ENCODE peak calls at places on chromosome 2, in four cellular contexts. N, M, A and T are unnamed samples.

GRCh38 chr2:219207884-219208740 is 1.5 kb downstream of the ZFAND2B start:
- DNase-seq in N (no peak), M (peak; percentile 38), A (no peak), T (no peak)

GRCh38 chr2:181895788-181896187 is 4.3 kb downstream of the ITPRID2 start:
- DNase-seq in N (no peak), M (no peak), A (no peak), T (no peak)

GRCh38 chr2:150279673-150280072 is 207.8 kb downstream of the RND3 start:
- DNase-seq in N (no peak), M (no peak), A (no peak), T (no peak)

GRCh38 chr2:43707255-43707654 is 31.0 kb upstream of the C1GALT1C1L start:
- DNase-seq in N (no peak), M (peak; percentile 86), A (no peak), T (no peak)

GRCh38 chr2:127176371-127177311 is 43.5 kb downstream of the CYP27C1 start:
- DNase-seq in N (peak; percentile 47), M (no peak), A (no peak), T (no peak)

GRCh38 chr2:88690591-88691338 is 708 bp upstream of the RPIA start:
- DNase-seq in N (no peak), M (peak; percentile 55), A (no peak), T (no peak)

GRCh38 chr2:239814136-239814916 is 210.8 kb downstream of the NDUFA10 start:
- DNase-seq in N (peak; percentile 9), M (no peak), A (no peak), T (no peak)

GRCh38 chr2:223723954-223724411 is 113.4 kb downstream of the AP1S3 start:
- DNase-seq in N (no peak), M (no peak), A (no peak), T (no peak)

GRCh38 chr2:54809814-54810213 is 86.4 kb downstream of the EML6 start:
- DNase-seq in N (no peak), M (peak; percentile 45), A (no peak), T (no peak)

GRCh38 chr2:221178139-221178538 is 394.0 kb downstream of the EPHA4 start:
- DNase-seq in N (no peak), M (no peak), A (no peak), T (no peak)

GRCh38 chr2:109236147-109236546 is 107.1 kb downstream of the SH3RF3 start:
- DNase-seq in N (no peak), M (no peak), A (no peak), T (no peak)

GRCh38 chr2:46967990-46968647 is 52.5 kb upstream of the MCFD2 start:
- DNase-seq in N (no peak), M (peak; percentile 87), A (no peak), T (no peak)

GRCh38 chr2:130966149-130967019 is 126.9 kb downstream of the FAM168B start:
- DNase-seq in N (no peak), M (no peak), A (no peak), T (no peak)

GRCh38 chr2:217956895-217957457 is 45.8 kb downstream of the TNS1 start:
- DNase-seq in N (no peak), M (no peak), A (no peak), T (no peak)

GRCh38 chr2:124978597-124978996 is 953.5 kb downstream of the CNTNAP5 start:
- DNase-seq in N (no peak), M (no peak), A (no peak), T (no peak)

GRCh38 chr2:211468881-211469280 is 912.5 kb downstream of the CPS1 start:
- DNase-seq in N (no peak), M (no peak), A (no peak), T (no peak)

GRCh38 chr2:71609958-71610357 is 156.6 kb downstream of the DYSF start:
- DNase-seq in N (no peak), M (peak; percentile 77), A (no peak), T (no peak)

GRCh38 chr2:30690126-30690561 is 117.1 kb downstream of the CAPN13 start:
- DNase-seq in N (no peak), M (no peak), A (no peak), T (no peak)

GRCh38 chr2:86107031-86107430 is 996 bp downstream of the PTCD3 start:
- DNase-seq in N (no peak), M (no peak), A (no peak), T (no peak)

GRCh38 chr2:86105969-86106945 is at the start of gene PTCD3:
- DNase-seq in N (peak; percentile 95), M (peak; percentile 94), A (peak; percentile 90), T (peak; percentile 91)

GRCh38 chr2:86102157-86102556 is 3.5 kb downstream of the POLR1A start:
- DNase-seq in N (no peak), M (no peak), A (no peak), T (no peak)

GRCh38 chr2:86105252-86105968 is at the start of gene POLR1A:
- DNase-seq in N (peak; percentile 93), M (peak; percentile 85), A (peak; percentile 74), T (peak; percentile 92)
- TF ChIP-seq CTCF in N (no peak), M (no peak), A (no peak), T (no peak)

DNA sequence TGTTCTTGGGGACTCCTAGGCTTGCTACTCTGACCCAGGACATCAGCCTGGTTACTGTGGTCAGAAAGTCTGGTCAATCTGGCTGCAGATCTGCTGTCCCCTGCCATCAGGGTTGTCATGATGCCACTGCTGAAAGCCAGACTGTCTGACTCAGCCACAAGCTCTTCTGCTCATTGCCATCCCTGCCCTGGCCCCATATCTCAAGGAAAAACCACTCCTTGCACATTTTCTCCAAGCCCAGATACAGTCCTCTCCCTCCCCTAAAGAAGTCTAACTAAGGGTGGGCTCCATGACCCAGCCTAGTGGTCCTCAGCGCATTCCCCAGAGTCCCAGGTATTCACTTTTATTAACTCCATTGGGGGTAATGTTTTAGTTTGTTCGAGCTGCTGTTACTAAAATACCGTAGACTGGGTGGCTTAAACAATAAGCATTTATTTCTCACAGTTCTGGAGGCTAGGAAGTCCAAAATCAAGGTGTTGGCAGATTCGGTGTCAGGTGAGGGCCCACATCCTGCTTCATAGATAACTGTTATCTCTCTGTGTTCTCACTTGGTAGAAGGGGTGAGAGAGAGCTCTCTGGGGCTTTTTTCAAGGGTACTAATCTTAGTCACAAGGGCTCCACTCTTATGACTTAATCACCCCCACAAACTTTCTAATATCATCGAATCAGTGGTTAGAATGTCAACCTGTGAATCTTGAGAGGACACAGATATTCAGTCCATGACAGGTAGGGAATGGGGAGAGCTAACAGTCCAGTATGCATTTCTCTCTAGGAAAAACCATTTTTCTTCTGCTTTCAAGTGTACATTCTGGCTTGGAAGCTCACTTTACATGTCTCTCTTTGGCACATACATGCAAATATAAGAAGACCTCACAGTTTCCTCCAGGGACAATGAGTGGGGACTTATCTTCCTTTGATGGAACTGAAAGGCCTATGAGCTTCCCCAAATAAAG is 94.8 kb upstream of the CXCR4 start:
- DNase-seq in N (no peak), M (no peak), A (peak; percentile 35), T (peak; percentile 33)
- H3K4me3 ChIP-seq in N (no peak overlapping the region), M (no peak overlapping the region), A (no peak overlapping the region), T (no peak overlapping the region)

DNA sequence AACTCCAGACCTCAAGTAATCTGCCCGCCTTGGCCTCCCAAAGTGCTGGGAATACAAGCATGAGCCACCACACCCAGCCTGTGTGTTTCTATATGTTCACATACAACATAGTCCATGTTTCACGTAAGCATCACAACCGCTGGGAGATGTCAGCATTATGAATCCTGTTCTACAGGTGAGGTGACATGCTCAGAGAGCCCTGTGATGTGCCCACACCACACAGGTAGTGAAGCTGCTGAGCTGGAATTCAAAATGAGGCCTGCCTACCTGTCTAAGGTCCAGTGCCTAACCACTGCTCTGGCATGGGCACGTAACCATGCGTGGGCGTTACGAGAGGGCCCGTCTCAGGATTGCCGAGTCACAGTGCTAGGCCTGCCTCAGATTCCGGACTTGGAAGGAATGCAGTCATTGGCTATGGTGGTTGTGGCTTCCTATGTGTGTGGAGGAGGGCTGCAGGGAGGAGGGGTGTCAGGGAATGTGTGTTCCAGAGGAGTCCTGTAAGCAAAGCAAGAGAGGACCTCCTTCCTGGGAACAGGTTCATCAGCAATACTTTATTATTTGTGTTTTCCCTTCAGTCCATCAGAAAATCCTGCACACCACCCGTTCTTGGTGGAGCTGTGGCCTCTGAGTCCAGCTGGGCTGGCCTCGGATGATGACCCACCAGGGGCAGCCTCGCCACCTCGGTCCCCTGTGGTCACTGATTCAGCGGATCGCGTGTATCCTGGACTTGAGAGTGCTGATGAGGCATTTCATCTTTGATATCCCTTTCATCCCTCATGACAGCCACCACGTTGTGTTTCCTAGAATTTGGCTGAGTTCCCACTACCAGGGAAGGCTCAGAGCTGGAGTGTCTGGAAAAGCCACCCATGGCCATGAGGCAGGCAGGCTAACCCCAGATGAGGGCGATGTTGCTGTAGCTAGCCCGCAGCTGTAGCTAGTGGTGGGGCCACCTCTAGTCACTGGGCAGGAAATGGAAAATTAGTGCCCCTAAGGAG is 31.1 kb downstream of the HK2 start:
- DNase-seq in N (no peak), M (peak; percentile 41), A (no peak), T (no peak)
- TF ChIP-seq CTCF in N (no peak), M (no peak), A (no peak), T (no peak)

GRCh38 chr2:36376319-36376765 is 20.8 kb downstream of the CRIM1 start:
- DNase-seq in N (no peak), M (peak; percentile 71), A (no peak), T (no peak)

GRCh38 chr2:36374586-36374985 is 19.0 kb downstream of the CRIM1 start:
- DNase-seq in N (no peak), M (peak; percentile 65), A (no peak), T (no peak)

GRCh38 chr2:36380624-36381481 is 25.3 kb downstream of the CRIM1 start:
- DNase-seq in N (no peak), M (peak; percentile 71), A (no peak), T (no peak)

GRCh38 chr2:36379710-36380448 is 24.3 kb downstream of the CRIM1 start:
- DNase-seq in N (no peak), M (peak; percentile 54), A (no peak), T (no peak)

GRCh38 chr2:36376992-36377738 is 21.6 kb downstream of the CRIM1 start:
- DNase-seq in N (no peak), M (peak; percentile 96), A (no peak), T (no peak)
- H3K4me3 ChIP-seq in N (no peak overlapping the region), M (peak overlapping the region; percentile 10), A (no peak overlapping the region), T (no peak overlapping the region)

GRCh38 chr2:167411367-167411766 is 523.1 kb downstream of the XIRP2 start:
- DNase-seq in N (no peak), M (peak; percentile 40), A (no peak), T (no peak)
- TF ChIP-seq CTCF in N (no peak), M (peak; percentile 55), A (no peak), T (no peak)

DNA sequence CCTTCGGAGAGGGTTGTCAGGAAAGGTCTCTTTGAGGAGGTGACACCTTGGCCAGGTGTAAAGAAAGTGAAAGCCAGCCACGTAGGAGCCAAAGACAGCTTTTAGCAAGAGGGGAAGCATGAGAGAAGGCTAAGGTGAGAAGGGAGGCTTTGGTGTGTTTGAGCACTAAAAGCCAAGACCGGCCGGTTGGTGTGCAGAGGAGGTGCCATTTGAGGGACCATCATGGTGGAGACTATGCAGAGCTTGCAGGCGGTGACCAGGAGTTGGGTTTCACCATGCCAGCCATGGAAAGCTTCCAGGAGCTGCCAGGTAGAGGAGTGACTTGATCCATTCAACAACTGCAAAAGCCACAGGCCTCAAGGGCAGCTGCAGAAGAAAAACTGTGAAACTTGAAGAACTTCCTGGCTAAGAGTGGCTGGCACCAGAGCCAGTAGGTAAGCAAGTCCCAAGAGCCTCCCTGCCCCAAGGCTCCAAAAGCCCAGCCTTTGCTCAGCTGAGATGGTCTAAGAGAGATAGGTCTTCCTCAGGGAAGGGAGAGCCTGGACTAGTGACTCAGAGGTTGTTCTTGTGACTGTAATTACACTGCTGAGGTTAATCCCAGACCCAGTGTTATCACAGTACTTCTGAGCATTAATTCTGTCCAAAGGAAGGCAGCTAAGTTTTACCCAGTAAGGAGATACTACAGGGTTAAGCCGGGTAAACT is 319.0 kb downstream of the BCL11A start:
- DNase-seq in N (no peak), M (no peak), A (no peak), T (no peak)
- H3K4me3 ChIP-seq in N (no peak overlapping the region), M (no peak overlapping the region), A (no peak overlapping the region), T (no peak overlapping the region)